ENCODE peak calls at places on chromosomes 5 and 9, in ten cellular contexts. H, X, V, Z, B, N, E, T, U and D are unnamed samples.

GRCh38 chr5:141040093-141040762 is 10.9 kb upstream of the PCDHB1 start:
- DNase-seq in H (peak), X (no peak), V (no peak), Z (no peak), B (peak), N (no peak), E (no peak), T (peak), U (peak), D (no peak)

GRCh38 chr5:159814810-159815585 is 101.3 kb upstream of the ADRA1B start:
- DNase-seq in H (no peak), X (no peak), V (no peak), Z (no peak), B (no peak), N (peak), E (peak), T (no peak), U (no peak), D (no peak)

GRCh38 chr9:132516911-132517310 is 65.5 kb upstream of the BARHL1 start:
- DNase-seq in H (no peak), X (no peak), V (no peak), Z (no peak), B (no peak), N (no peak), E (no peak), T (no peak), U (peak), D (no peak)

GRCh38 chr5:135033026-135033861 is 784 bp downstream of the PITX1 start:
- DNase-seq in H (peak), X (no peak), V (no peak), Z (peak), B (peak), N (no peak), E (peak), T (no peak), U (peak), D (peak)

GRCh38 chr5:10233505-10233904 is 16.2 kb downstream of the ATPSCKMT start:
- DNase-seq in H (peak), X (no peak), V (no peak), Z (peak), B (peak), N (peak), E (peak), T (peak), U (peak), D (no peak)

GRCh38 chr9:90102292-90102901 is 497.6 kb downstream of the GADD45G start:
- DNase-seq in H (peak), X (peak), V (peak), Z (peak), B (peak), N (peak), E (peak), T (peak), U (peak), D (peak)

GRCh38 chr9:5622019-5622418 is 6.9 kb upstream of the RIC1 start:
- DNase-seq in H (no peak), X (no peak), V (no peak), Z (no peak), B (no peak), N (peak), E (peak), T (peak), U (no peak), D (no peak)

GRCh38 chr5:143576721-143577484 is 173.4 kb upstream of the NR3C1 start:
- DNase-seq in H (peak), X (no peak), V (no peak), Z (no peak), B (no peak), N (peak), E (peak), T (peak), U (no peak), D (no peak)

GRCh38 chr5:72693001-72693442 is 123.4 kb upstream of the TNPO1 start:
- DNase-seq in H (no peak), X (no peak), V (no peak), Z (no peak), B (no peak), N (no peak), E (peak), T (peak), U (no peak), D (no peak)

GRCh38 chr5:78975035-78975434 is 10.1 kb downstream of the ARSB start:
- DNase-seq in H (no peak), X (no peak), V (no peak), Z (no peak), B (no peak), N (no peak), E (no peak), T (no peak), U (no peak), D (no peak)

GRCh38 chr5:10663531-10664183 is 97.4 kb downstream of the DAP start:
- DNase-seq in H (no peak), X (no peak), V (no peak), Z (no peak), B (peak), N (no peak), E (peak), T (peak), U (peak), D (no peak)

GRCh38 chr5:130549884-130550552 is 615.0 kb downstream of the HINT1 start:
- DNase-seq in H (peak), X (no peak), V (no peak), Z (no peak), B (no peak), N (peak), E (peak), T (peak), U (no peak), D (no peak)

GRCh38 chr5:78797945-78798731 is 149.6 kb upstream of the LHFPL2 start:
- DNase-seq in H (no peak), X (no peak), V (no peak), Z (no peak), B (no peak), N (no peak), E (peak), T (peak), U (no peak), D (no peak)

GRCh38 chr5:113807384-113808053 is 294.0 kb downstream of the YTHDC2 start:
- DNase-seq in H (no peak), X (no peak), V (peak), Z (no peak), B (peak), N (no peak), E (peak), T (peak), U (no peak), D (no peak)

GRCh38 chr5:31442253-31442820 is 89.6 kb downstream of the DROSHA start:
- DNase-seq in H (no peak), X (no peak), V (no peak), Z (no peak), B (no peak), N (peak), E (peak), T (no peak), U (no peak), D (no peak)

GRCh38 chr5:150500328-150500841 is 7.5 kb upstream of the NDST1 start:
- DNase-seq in H (no peak), X (no peak), V (peak), Z (peak), B (no peak), N (no peak), E (no peak), T (no peak), U (no peak), D (no peak)

GRCh38 chr9:126125177-126125576 is 201.5 kb upstream of the MVB12B start:
- DNase-seq in H (no peak), X (no peak), V (no peak), Z (no peak), B (no peak), N (no peak), E (peak), T (peak), U (no peak), D (no peak)

GRCh38 chr9:136807281-136808074 is at the start of gene RABL6:
- DNase-seq in H (peak), X (peak), V (peak), Z (peak), B (peak), N (peak), E (peak), T (peak), U (peak), D (peak)

GRCh38 chr9:91255327-91255726 is 106.4 kb downstream of the AUH start:
- DNase-seq in H (no peak), X (no peak), V (no peak), Z (no peak), B (no peak), N (peak), E (peak), T (peak), U (no peak), D (no peak)

GRCh38 chr5:155850411-155850810 is 476.6 kb upstream of the SGCD start:
- DNase-seq in H (no peak), X (no peak), V (no peak), Z (no peak), B (no peak), N (no peak), E (no peak), T (no peak), U (no peak), D (no peak)

GRCh38 chr5:26205146-26205545 is 833.2 kb downstream of the CDH9 start:
- DNase-seq in H (no peak), X (no peak), V (no peak), Z (no peak), B (no peak), N (no peak), E (no peak), T (no peak), U (no peak), D (no peak)

GRCh38 chr9:134691695-134692572 is 50.3 kb downstream of the COL5A1 start:
- DNase-seq in H (no peak), X (no peak), V (no peak), Z (no peak), B (no peak), N (no peak), E (no peak), T (no peak), U (no peak), D (no peak)

GRCh38 chr5:124343021-124343420 is 403.4 kb downstream of the ZNF608 start:
- DNase-seq in H (no peak), X (no peak), V (no peak), Z (no peak), B (no peak), N (no peak), E (peak), T (no peak), U (no peak), D (no peak)

GRCh38 chr5:146640285-146640896 is 124.4 kb upstream of the GPR151 start:
- DNase-seq in H (no peak), X (no peak), V (peak), Z (peak), B (no peak), N (no peak), E (no peak), T (no peak), U (no peak), D (no peak)

DNA sequence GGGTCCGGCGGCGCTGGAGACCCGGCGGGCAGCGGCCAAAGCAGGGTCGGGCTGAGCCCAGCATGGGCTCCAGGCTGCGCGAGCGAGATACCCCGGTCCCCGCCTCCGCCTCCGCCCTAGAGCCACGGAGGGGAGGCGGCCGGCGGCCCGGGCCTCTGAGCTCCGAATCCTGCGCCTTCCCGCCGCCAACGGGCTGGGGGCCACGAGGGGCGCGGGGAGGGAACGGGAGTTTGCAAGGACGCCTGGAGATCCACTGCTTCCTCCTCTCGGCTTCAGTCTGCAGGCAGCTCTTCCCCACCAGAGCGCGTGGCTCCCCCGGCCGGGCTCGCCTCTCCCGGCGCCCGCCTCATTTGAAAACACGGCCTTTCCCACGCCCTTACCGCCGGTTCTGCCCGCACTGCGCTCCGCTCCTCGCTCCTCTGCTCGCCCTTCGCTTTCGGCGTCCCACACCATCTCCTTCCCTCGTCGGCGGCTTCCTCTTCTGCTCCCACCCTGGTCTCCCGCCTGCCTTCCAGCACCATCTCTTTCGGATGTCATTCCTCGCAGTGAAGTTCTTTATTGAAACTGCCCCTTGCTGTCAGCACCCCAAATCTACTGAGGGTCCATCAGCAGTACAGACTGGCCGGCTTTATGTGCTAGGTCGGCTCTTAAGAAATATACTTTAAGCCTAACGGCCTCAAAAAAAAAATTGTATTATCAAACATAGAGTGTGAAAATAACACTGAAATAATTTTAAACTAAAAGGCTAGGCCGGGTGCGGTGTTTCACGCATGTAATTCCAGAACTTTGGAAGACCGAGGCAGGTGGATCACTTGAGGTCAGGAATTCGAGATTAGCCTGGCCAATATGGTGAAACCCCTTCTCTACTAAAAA is 105.0 kb upstream of the FAM120A start:
- DNase-seq in H (no peak), X (no peak), V (no peak), Z (no peak), B (peak), N (no peak), E (no peak), T (peak), U (peak), D (no peak)
- H3K4me3 ChIP-seq in H (no peak), X (peak), V (peak), Z (no peak), B (peak), N (peak), E (peak), T (peak), U (peak), D (no peak)

DNA sequence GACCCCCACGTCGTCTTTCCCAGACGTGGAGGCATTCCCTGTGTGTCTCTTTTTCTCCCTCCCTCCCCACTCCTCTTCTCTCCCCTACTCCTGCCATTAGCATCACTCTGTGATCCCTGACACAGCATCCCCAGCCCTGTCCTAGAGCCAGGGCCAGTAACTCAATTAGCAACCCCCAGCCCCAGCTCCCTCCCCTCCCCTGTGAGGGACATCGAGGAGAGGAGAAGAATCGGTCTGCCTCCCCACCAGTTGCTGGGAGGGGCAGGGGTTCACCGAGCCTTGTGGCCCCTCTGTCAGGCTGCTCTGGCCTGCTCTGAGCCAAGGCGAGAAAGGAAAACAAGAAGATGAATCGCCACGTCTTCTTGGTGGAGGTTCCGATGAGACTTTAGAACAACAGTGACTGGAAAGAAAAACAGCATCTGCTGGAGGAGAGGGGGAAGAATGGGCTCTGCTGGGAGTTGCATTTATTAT is 123.1 kb downstream of the PAPPA start:
- DNase-seq in H (no peak), X (no peak), V (no peak), Z (no peak), B (peak), N (peak), E (no peak), T (no peak), U (peak), D (no peak)
- H3K4me3 ChIP-seq in H (no peak), X (no peak), V (no peak), Z (no peak), B (no peak), N (no peak), E (no peak), T (no peak), U (no peak), D (no peak)

DNA sequence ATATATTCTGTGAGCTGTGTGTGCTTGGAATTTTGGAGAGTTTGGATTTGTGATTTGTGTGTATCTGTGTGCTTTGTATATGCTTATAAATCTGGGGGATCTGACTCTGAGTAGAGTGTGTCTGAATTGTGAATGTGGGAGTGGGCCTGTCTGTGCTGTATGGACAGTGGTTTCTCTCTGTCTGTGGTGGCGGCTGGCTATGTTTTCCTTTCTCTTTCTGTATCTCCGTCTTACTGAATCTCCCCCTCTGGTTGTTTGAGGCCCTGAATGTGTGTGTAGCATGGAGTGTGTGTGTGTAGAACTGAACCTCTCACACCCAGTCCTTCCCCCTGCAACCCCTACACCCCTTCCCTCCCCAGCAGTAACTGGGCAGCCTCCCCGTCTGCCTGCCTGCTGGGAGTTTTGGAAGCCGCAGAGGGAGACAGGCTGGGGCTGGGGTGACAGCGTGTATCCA is 4.7 kb downstream of the CXXC5 start:
- DNase-seq in H (no peak), X (no peak), V (no peak), Z (no peak), B (no peak), N (peak), E (no peak), T (no peak), U (no peak), D (peak)
- H3K4me3 ChIP-seq in H (no peak), X (no peak), V (no peak), Z (no peak), B (no peak), N (peak), E (peak), T (no peak), U (no peak), D (peak)

GRCh38 chr5:1885476-1885755 is 2.7 kb upstream of the IRX4 start:
- DNase-seq in H (no peak), X (no peak), V (no peak), Z (no peak), B (no peak), N (no peak), E (no peak), T (no peak), U (peak), D (no peak)
- H3K4me3 ChIP-seq in H (no peak), X (no peak), V (no peak), Z (no peak), B (no peak), N (no peak), E (no peak), T (peak), U (peak), D (no peak)

GRCh38 chr9:97848582-97849237 is 4.3 kb upstream of the FOXE1 start:
- DNase-seq in H (no peak), X (no peak), V (no peak), Z (no peak), B (peak), N (no peak), E (no peak), T (no peak), U (peak), D (no peak)
- H3K4me3 ChIP-seq in H (no peak), X (peak), V (no peak), Z (no peak), B (peak), N (no peak), E (peak), T (no peak), U (peak), D (no peak)

GRCh38 chr5:98929123-98929981 is 545 bp upstream of the CHD1 start:
- DNase-seq in H (peak), X (peak), V (peak), Z (peak), B (peak), N (peak), E (peak), T (peak), U (peak), D (peak)

GRCh38 chr5:98930972-98931762 is 2.4 kb upstream of the CHD1 start:
- DNase-seq in H (no peak), X (no peak), V (no peak), Z (no peak), B (no peak), N (no peak), E (no peak), T (no peak), U (no peak), D (no peak)

GRCh38 chr5:98927988-98928801 is 612 bp downstream of the CHD1 start:
- DNase-seq in H (peak), X (peak), V (peak), Z (peak), B (peak), N (peak), E (peak), T (peak), U (peak), D (peak)

GRCh38 chr5:98928802-98929122 is at the start of gene CHD1:
- DNase-seq in H (peak), X (peak), V (peak), Z (peak), B (peak), N (peak), E (peak), T (peak), U (peak), D (peak)

GRCh38 chr5:98929982-98930355 is 1.2 kb upstream of the CHD1 start:
- DNase-seq in H (no peak), X (no peak), V (no peak), Z (peak), B (peak), N (no peak), E (no peak), T (no peak), U (no peak), D (no peak)
- H3K4me3 ChIP-seq in H (peak), X (peak), V (peak), Z (no peak), B (peak), N (peak), E (peak), T (peak), U (peak), D (peak)

GRCh38 chr5:179816401-179817070 is 4.2 kb upstream of the SQSTM1 start:
- DNase-seq in H (no peak), X (no peak), V (peak), Z (peak), B (peak), N (no peak), E (no peak), T (no peak), U (peak), D (no peak)

GRCh38 chr5:179815491-179816249 is 5.0 kb upstream of the SQSTM1 start:
- DNase-seq in H (no peak), X (no peak), V (no peak), Z (peak), B (no peak), N (no peak), E (no peak), T (no peak), U (no peak), D (no peak)

GRCh38 chr5:179812135-179812825 is 5.6 kb upstream of the MGAT4B start:
- DNase-seq in H (no peak), X (no peak), V (no peak), Z (no peak), B (no peak), N (no peak), E (no peak), T (no peak), U (no peak), D (no peak)

GRCh38 chr5:179814090-179814489 is 6.6 kb upstream of the SQSTM1 start:
- DNase-seq in H (no peak), X (no peak), V (no peak), Z (no peak), B (no peak), N (no peak), E (no peak), T (no peak), U (no peak), D (no peak)

GRCh38 chr5:179812997-179813607 is 6.4 kb upstream of the MGAT4B start:
- DNase-seq in H (no peak), X (no peak), V (no peak), Z (peak), B (no peak), N (no peak), E (no peak), T (no peak), U (no peak), D (no peak)
- H3K4me3 ChIP-seq in H (no peak), X (no peak), V (no peak), Z (no peak), B (no peak), N (no peak), E (no peak), T (no peak), U (no peak), D (no peak)